ENCODE peak calls at places on chromosomes 3 and 15, in eight cellular contexts. E is nephron progenitor cell, K is GM10248, S is NCI-H2029, W is NCI-H1105 treated with DMSO at 0.1 percent for 48 hours, M is SK-N-SH, V is endothelial cell, D is pancreas. F is an unnamed sample.

GRCh38 chr15:36797128-36797527 is 217.7 kb downstream of the CDIN1 start:
- DNase-seq in M (no peak), D (no peak), S (no peak), E (no peak), V (no peak), K (no peak), W (no peak), F (no peak)

GRCh38 chr15:85495096-85495495 is 114.7 kb downstream of the AKAP13 start:
- DNase-seq in D (no peak), V (no peak), E (no peak), S (no peak), K (no peak), M (no peak), W (no peak), F (no peak)

GRCh38 chr3:53193466-53194217 is 32.6 kb downstream of the PRKCD start:
- DNase-seq in K (no peak), S (no peak), W (no peak), M (peak), D (no peak), E (peak), V (no peak), F (no peak)

GRCh38 chr15:50549326-50549725 is 2.9 kb upstream of the USP50 start:
- DNase-seq in S (no peak), V (no peak), D (no peak), E (no peak), M (no peak), W (no peak), K (no peak), F (no peak)

GRCh38 chr3:66991478-66991877 is 6.6 kb upstream of the KBTBD8 start:
- DNase-seq in K (no peak), V (no peak), E (no peak), W (no peak), D (no peak), S (no peak), M (no peak), F (peak)

GRCh38 chr3:133881492-133881891 is 14.2 kb downstream of the RAB6B start:
- DNase-seq in K (no peak), M (no peak), V (no peak), D (no peak), W (no peak), E (no peak), S (no peak), F (no peak)

GRCh38 chr15:75554717-75555116 is 24.4 kb downstream of the PTPN9 start:
- DNase-seq in V (no peak), E (peak), K (no peak), D (no peak), W (no peak), M (no peak), S (no peak), F (peak)

GRCh38 chr3:29486087-29486486 is 205.2 kb downstream of the RBMS3 start:
- DNase-seq in M (no peak), W (peak), E (no peak), D (no peak), K (no peak), S (peak), V (no peak), F (peak)

GRCh38 chr3:179713643-179714090 is 60.8 kb downstream of the USP13 start:
- DNase-seq in D (no peak), S (no peak), W (no peak), K (no peak), E (no peak), V (peak), M (no peak), F (peak)

GRCh38 chr3:7543294-7543693 is 682.4 kb downstream of the GRM7 start:
- DNase-seq in K (no peak), W (no peak), E (no peak), D (no peak), S (no peak), M (no peak), V (no peak), F (no peak)

GRCh38 chr3:73228000-73228399 is 166.5 kb downstream of the EBLN2 start:
- DNase-seq in E (no peak), K (no peak), V (no peak), M (no peak), S (no peak), W (no peak), D (no peak), F (no peak)

GRCh38 chr3:22284559-22284958 is 533.5 kb upstream of the ZNF385D start:
- DNase-seq in S (no peak), M (no peak), E (no peak), V (no peak), W (no peak), K (no peak), D (no peak), F (peak)

GRCh38 chr3:42763023-42763422 is 10.0 kb downstream of the CCDC13 start:
- DNase-seq in V (no peak), E (no peak), M (no peak), W (no peak), S (no peak), D (no peak), K (no peak), F (peak)

GRCh38 chr3:195855471-195856409 is 44.0 kb upstream of the MUC4 start:
- DNase-seq in E (no peak), W (peak), K (no peak), D (no peak), V (no peak), S (no peak), M (no peak), F (no peak)

GRCh38 chr15:59158701-59159034 is 48.0 kb upstream of the LDHAL6B start:
- DNase-seq in S (peak), V (no peak), W (peak), D (peak), K (no peak), M (no peak), E (no peak), F (no peak)

GRCh38 chr3:69011331-69011730 is 2.2 kb downstream of the EOGT start:
- DNase-seq in S (no peak), E (no peak), K (no peak), W (no peak), V (no peak), M (no peak), D (no peak), F (no peak)

F was measured in fibroblast of villous mesenchyme.